ENCODE peak calls at places on chromosomes 4 and X, in seven cellular contexts. R is brain microvascular endothelial cell, I is GM12865, X is endodermal cell, Y is thoracic aorta, K is lower leg skin, C is AG04449. T is an unnamed sample.
A peak's percentile ranks its signal among the peaks of the same experiment; 100 is the strongest.

GRCh38 chr4:32025840-32026459 is 1305.8 kb downstream of the PCDH7 start:
- DNase-seq in Y (no peak), X (peak; percentile 57), R (peak; percentile 3), C (no peak), K (no peak), I (no peak), T (no peak)

GRCh38 chrX:18900401-18900976 is 83.4 kb downstream of the PHKA2 start:
- DNase-seq in R (no peak), C (no peak), K (no peak), I (no peak), X (no peak), Y (no peak), T (no peak)

GRCh38 chr4:69116645-69117321 is 20.5 kb downstream of the UGT2B7 start:
- DNase-seq in K (no peak), I (no peak), X (no peak), R (no peak), C (no peak), Y (no peak), T (no peak)

GRCh38 chr4:7419961-7420660 is 14.6 kb downstream of the PSAPL1 start:
- DNase-seq in Y (no peak), C (no peak), I (no peak), K (no peak), R (no peak), X (peak; percentile 53), T (no peak)

GRCh38 chr4:183253451-183253850 is 66.6 kb downstream of the CLDN22 start:
- DNase-seq in C (no peak), R (no peak), X (no peak), K (no peak), I (no peak), Y (no peak), T (no peak)

GRCh38 chr4:165199286-165199685 is 8.1 kb upstream of the KLHL2 start:
- DNase-seq in R (no peak), K (no peak), C (no peak), I (no peak), Y (no peak), X (no peak), T (no peak)

GRCh38 chr4:57405359-57405758 is 295.2 kb upstream of the IGFBP7 start:
- DNase-seq in I (no peak), C (peak; percentile 26), X (no peak), K (no peak), Y (no peak), R (no peak), T (no peak)

GRCh38 chr4:150261571-150261970 is 183.3 kb downstream of the DCLK2 start:
- DNase-seq in C (no peak), K (no peak), Y (no peak), X (no peak), I (no peak), R (no peak), T (no peak)

GRCh38 chr4:4496604-4497372 is 45.1 kb downstream of the STX18 start:
- DNase-seq in I (no peak), Y (no peak), R (no peak), K (no peak), C (no peak), X (no peak), T (no peak)

GRCh38 chr4:183989471-183989870 is 84.4 kb downstream of the STOX2 start:
- DNase-seq in Y (no peak), R (no peak), I (no peak), K (no peak), X (no peak), C (peak; percentile 19), T (no peak)

GRCh38 chr4:38442073-38442788 is 221.8 kb upstream of the KLF3 start:
- DNase-seq in K (no peak), C (no peak), I (peak; percentile 32), Y (no peak), X (no peak), R (no peak), T (no peak)

GRCh38 chr4:143354990-143355389 is 18.3 kb downstream of the GAB1 start:
- DNase-seq in K (no peak), R (no peak), Y (no peak), C (no peak), I (peak; percentile 50), X (no peak), T (no peak)

GRCh38 chr4:143188325-143189088 is 3.8 kb downstream of the USP38 start:
- DNase-seq in Y (no peak), R (no peak), X (no peak), K (no peak), I (no peak), C (no peak), T (no peak)

GRCh38 chrX:21398424-21398823 is 24.2 kb downstream of the CNKSR2 start:
- DNase-seq in X (no peak), R (no peak), C (no peak), K (no peak), Y (no peak), I (no peak), T (no peak)

GRCh38 chr4:24802648-24803047 is 7.3 kb downstream of the SOD3 start:
- DNase-seq in R (no peak), I (no peak), Y (no peak), X (no peak), C (no peak), K (no peak), T (no peak)

GRCh38 chr4:111689214-111689613 is 456.0 kb upstream of the FAM241A start:
- DNase-seq in R (no peak), I (no peak), Y (no peak), C (peak; percentile 9), K (peak; percentile 69), X (no peak), T (no peak)

GRCh38 chr4:101584306-101584705 is 206.2 kb upstream of the BANK1 start:
- DNase-seq in Y (no peak), C (no peak), R (no peak), X (no peak), K (no peak), I (no peak), T (no peak)

GRCh38 chr4:177444911-177445736 is 2.9 kb upstream of the AGA start:
- DNase-seq in K (no peak), X (peak; percentile 76), C (no peak), I (no peak), Y (no peak), R (no peak), T (no peak)

GRCh38 chrX:109553862-109554261 is 17.2 kb downstream of the NXT2 start:
- DNase-seq in Y (no peak), X (no peak), C (no peak), K (no peak), R (no peak), I (no peak), T (no peak)

GRCh38 chr4:182310316-182310715 is 67.1 kb downstream of the TENM3 start:
- DNase-seq in K (no peak), I (no peak), X (no peak), Y (no peak), R (no peak), C (no peak), T (no peak)

GRCh38 chr4:153466637-153467153 is 535 bp downstream of the TMEM131L start:
- DNase-seq in K (no peak), Y (no peak), X (peak; percentile 68), I (no peak), R (no peak), C (no peak), T (no peak)

GRCh38 chr4:121143126-121143525 is 21.0 kb downstream of the TNIP3 start:
- DNase-seq in R (no peak), K (no peak), X (no peak), Y (no peak), C (no peak), I (no peak), T (no peak)

GRCh38 chr4:8370835-8371234 is 69.7 kb downstream of the ACOX3 start:
- DNase-seq in R (no peak), C (no peak), K (no peak), X (no peak), I (no peak), Y (no peak), T (no peak)

GRCh38 chr4:42618018-42618417 is 38.9 kb downstream of the ATP8A1 start:
- DNase-seq in I (no peak), R (no peak), C (no peak), X (no peak), K (no peak), Y (no peak), T (no peak)

GRCh38 chr4:62717144-62717543 is 1517.0 kb downstream of the ADGRL3 start:
- DNase-seq in Y (no peak), C (no peak), X (no peak), I (no peak), R (no peak), K (no peak), T (no peak)

DNA sequence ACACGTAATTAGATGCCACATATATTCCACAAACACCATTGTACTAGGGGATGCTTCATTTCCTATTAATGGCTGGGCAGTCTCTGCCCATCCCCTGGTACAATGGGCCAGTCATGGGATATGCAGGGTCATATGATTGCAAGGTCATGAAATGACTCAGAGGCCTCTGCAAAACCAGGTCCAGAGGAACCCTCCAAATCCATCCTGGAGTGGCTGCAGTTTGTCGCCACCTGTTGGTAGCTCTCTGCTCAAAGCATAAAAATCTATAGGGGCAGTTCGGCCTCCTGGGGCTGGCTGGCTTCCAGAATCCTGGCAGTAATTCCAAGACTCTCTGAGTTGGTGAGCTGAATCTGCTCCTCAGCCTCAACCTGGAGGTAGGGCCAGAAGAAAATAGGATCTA is 22.9 kb upstream of the PUDP start:
- DNase-seq in Y (no peak), K (no peak), C (no peak), R (peak; percentile 7), I (peak; percentile 13), X (peak; percentile 72), T (no peak)
- TF ChIP-seq CTCF in Y (no peak), K (no peak), C (no peak), R (peak; percentile 62), I (peak; percentile 11), X (peak; percentile 75), T (peak; percentile 33)

GRCh38 chr4:108004646-108005045 is 15.0 kb downstream of the HADH start:
- DNase-seq in I (no peak), X (no peak), K (no peak), R (no peak), C (no peak), Y (no peak), T (no peak)
- H3K4me3 ChIP-seq in I (no peak overlapping the region), X (no peak overlapping the region), K (no peak overlapping the region), R (no peak overlapping the region), C (no peak overlapping the region), Y (no peak overlapping the region), T (no peak overlapping the region)

DNA sequence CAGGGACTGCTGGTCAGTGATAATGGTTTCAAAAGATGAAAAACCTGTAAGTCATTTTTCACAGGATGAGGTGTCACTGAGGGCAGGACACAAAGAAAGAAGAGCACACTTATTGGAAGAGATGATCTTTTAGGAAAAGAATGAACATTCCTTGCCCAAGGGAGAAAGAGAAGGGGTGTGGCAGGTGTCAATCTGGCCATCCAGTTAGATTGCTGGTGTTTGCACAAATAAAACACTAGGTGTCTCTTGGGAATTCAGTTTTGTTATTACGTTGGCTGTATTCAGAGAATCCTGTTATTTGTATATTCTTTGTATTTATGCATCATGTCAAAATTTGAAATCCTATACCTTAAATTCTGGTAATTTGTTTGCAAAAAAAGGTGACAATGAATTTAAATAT is 244.4 kb downstream of the GPAT3 start:
- DNase-seq in X (no peak), K (no peak), C (no peak), R (no peak), I (no peak), Y (no peak), T (no peak)
- TF ChIP-seq CTCF in X (no peak), K (no peak), C (no peak), R (no peak), I (no peak), Y (no peak), T (no peak)

GRCh38 chr4:159175165-159175988 is 72.5 kb downstream of the RAPGEF2 start:
- DNase-seq in X (peak; percentile 89), C (peak; percentile 67), I (peak; percentile 87), R (peak; percentile 87), Y (no peak), K (peak; percentile 62), T (peak; percentile 86)
- H3K4me3 ChIP-seq in X (peak overlapping the region; percentile 52), C (peak overlapping the region; percentile 27), I (no peak overlapping the region), R (peak overlapping the region; percentile 39), Y (peak overlapping the region; percentile 52), K (no peak overlapping the region), T (peak overlapping the region; percentile 16)